ENCODE peak calls at places on chromosomes 6 and 20, in four cellular contexts. P is HepG2, H is NT2/D1, N is HCT116. A is an unnamed sample.

GRCh38 chr6:124958759-124959354 is 3.4 kb upstream of the RNF217 start:
- DNase-seq in P (no peak), H (no peak), N (no peak), A (no peak)

GRCh38 chr6:121879149-121879548 is 443.7 kb downstream of the GJA1 start:
- DNase-seq in H (no peak), P (no peak), N (no peak), A (no peak)

GRCh38 chr6:139030539-139030938 is 2.0 kb downstream of the ABRACL start:
- DNase-seq in H (no peak), N (no peak), P (no peak), A (no peak)

GRCh38 chr6:90347411-90347841 is 50.8 kb upstream of the BACH2 start:
- DNase-seq in P (no peak), H (no peak), N (no peak), A (no peak)

GRCh38 chr20:38290829-38291581 is 13.0 kb upstream of the BPI start:
- DNase-seq in N (no peak), P (peak), H (peak), A (peak)

GRCh38 chr6:159838020-159838744 is 38.1 kb downstream of the PNLDC1 start:
- DNase-seq in P (no peak), N (no peak), H (no peak), A (no peak)

GRCh38 chr6:7434672-7435071 is 45.1 kb downstream of the RIOK1 start:
- DNase-seq in P (no peak), N (no peak), H (no peak), A (no peak)

GRCh38 chr6:167979436-167980090 is 17.9 kb upstream of the KIF25 start:
- DNase-seq in P (no peak), H (no peak), N (no peak), A (no peak)

GRCh38 chr6:74519172-74519571 is 686.7 kb downstream of the COL12A1 start:
- DNase-seq in N (no peak), H (no peak), P (peak), A (no peak)

GRCh38 chr6:7587631-7588100 is 2.3 kb upstream of the SNRNP48 start:
- DNase-seq in H (no peak), N (no peak), P (no peak), A (no peak)

DNA sequence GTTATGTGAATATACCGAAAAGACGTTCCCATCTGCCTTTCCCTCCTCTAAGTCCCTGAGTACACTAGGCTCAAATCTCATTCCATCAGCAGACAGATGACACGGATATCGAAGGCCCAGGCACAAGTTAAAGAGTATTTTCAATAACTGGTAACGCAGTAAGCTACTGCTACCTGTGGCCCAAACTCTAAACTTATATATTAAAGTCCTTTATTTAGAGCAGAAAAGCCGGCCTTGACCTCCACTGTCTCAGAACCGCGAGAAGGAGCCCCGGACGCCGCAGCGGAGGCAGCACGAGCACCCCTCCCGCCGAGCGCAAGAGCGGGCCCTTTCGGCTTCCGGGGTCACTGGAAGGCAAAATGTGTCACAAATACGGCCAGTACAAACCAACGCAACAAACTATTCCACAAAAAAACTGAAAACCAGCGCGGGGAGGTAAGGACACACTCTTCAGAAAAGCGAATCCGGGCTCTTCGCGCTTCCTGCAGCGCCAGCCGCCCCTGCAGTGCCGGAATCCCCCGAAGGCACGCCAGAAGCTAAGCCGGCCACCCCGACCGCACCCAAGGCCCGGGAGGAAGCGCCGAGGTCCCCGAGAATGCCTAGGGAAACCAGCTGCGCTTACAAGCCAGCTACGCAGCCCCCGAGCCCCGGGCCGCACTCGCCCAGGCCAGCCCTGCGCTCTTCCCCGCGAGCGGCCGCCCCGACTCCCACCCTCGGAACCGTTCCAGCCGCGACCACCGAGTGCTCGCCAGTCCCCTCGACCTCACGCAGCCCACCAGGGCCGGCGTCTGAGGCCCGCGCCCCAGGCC is 681 bp downstream of the DIDO1 start:
- DNase-seq in H (no peak), N (no peak), P (no peak), A (no peak)
- TF ChIP-seq YY1 in H (no peak), N (no peak), P (no peak), A (no peak)

DNA sequence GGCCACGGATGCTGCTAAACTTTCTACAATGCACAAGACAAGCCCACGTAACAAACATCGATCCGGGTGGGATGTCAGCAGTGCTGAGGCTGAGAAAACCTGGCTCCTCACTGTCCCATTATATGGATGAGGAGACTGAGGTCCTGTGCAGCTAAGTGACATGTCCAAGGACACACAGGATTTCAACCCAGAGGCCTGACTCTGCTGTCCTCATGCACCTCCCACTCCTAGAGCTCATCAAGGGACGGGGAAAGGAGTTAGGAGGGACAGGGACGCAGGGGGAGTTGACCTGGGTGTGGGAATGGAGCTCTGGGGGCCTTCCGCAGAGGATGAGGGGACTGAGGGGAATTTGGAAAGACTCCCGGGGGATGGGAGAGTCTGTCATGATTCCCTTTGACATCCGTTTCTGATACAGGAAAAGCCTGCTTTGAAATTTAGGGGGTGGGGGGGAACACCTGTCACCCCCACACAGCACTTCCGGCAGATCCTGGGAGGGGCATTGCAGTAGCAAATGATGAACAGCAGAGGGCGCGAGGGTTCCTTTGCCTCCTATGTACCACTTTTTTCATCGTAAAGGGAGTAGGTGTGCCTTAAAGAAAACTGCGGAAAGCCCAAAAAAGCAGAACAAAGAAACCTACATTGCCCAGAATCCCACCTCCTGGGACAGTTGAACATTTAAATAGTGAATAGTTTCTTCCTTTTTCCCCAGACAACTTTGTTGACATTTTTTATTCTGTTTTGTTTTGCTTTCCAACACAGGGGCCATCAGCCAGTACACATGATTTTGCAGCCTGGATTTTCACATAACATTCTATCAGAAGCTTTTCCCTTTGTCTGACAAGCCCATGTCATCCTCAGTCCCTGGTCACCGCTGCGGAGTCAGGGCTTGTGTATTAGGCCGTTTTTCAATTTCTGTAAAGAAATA is 48.6 kb downstream of the SLC2A10 start:
- DNase-seq in P (peak), H (peak), N (peak), A (peak)
- TF ChIP-seq YY1 in P (no peak), H (no peak), N (no peak), A (no peak)

GRCh38 chr6:150924808-150925654 is 59.5 kb downstream of the MTHFD1L start:
- DNase-seq in N (no peak), H (no peak), P (no peak), A (no peak)
- TF ChIP-seq YY1 in N (no peak), H (no peak), P (no peak), A (no peak)

DNA sequence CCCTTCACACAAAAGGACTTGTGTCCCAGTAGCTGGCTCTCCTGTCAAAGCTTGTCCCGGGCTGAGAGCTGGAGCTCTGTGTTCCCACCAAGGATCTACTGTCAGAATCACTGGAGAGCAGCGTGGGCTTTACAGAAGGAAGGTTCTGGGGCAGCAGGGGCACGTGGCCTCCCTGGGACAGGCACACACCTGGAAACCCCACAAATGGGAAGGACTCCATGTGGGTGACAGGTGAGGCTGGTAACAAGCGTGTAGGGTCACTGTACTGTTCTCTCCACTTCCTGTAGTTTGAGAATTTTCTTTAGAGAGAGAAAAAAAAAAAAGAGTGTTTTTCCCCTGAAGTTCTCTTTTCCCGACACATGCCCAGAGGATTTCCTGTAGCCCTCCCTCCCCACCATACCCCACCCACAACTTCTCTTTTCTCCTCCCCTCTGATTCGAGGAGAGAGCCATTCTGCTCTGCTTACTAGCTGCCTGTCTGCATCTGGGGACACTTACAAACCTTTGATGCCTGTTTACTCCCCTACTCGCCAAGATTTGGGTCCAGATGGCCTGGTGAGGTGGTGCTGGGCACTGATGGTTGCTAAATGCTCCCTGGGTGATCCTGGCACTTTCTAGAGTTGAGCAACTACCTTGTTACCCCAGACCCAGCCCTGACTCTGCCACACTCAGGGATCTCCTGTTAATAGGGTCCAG is 84.1 kb upstream of the SIRPA start:
- DNase-seq in N (no peak), P (peak), H (peak), A (no peak)
- TF ChIP-seq YY1 in N (no peak), P (no peak), H (no peak), A (no peak)

DNA sequence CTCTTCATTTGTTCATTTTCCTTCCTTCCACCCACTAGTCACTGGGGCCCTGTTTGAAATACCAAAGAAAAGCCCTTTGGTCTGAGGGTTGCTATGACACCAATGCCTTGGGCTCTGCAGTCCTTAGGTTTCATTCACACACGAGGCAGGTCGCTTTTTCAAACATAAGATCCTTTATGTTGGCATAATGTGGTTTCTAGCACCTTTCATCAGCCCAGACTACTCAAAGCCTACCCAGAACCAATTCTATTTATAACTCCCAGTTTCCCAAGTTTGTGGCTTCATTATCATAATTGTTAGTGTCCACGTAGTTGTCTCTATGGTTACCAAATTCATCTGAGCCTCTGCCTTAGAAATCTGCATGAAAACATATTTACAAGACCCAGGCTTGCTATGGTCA is 6.6 kb upstream of the TP53RK start:
- DNase-seq in H (no peak), N (no peak), P (no peak), A (no peak)
- TF ChIP-seq YY1 in H (no peak), N (no peak), P (no peak), A (no peak)

GRCh38 chr20:36792422-36792821 is 18.9 kb upstream of the DSN1 start:
- DNase-seq in H (peak), N (peak), P (peak), A (peak)
- TF ChIP-seq YY1 in H (no peak), N (no peak), P (no peak), A (no peak)

DNA sequence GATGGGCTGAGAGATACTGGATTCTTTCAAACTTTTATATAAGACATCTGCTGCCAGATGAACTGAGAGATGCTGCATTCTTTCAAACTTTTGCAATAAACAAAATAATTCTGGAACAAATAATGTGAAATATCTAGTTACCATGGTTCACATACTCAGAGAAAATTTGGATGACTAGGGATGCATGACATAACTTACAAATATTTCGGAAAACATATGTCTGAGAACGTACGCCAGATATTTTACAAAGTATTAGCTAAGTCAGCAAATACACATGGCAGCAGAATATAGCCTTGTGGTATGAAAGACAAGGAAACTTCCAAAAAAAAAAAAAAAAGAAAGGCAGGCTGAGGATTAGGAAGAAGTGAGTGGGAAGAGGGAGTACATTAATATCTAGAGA is 113.3 kb upstream of the TRAF3IP2 start:
- DNase-seq in H (no peak), P (no peak), N (no peak), A (no peak)
- TF ChIP-seq YY1 in H (no peak), P (no peak), N (no peak), A (no peak)